ENCODE peak calls at places on chromosomes 3 and 15, in eight cellular contexts. M, W, K, G, U, A, X and O are unnamed samples.

GRCh38 chr15:78301326-78301725 is 1.9 kb upstream of the SKIC8 start:
- DNase-seq in K (peak; percentile 30), A (no peak), U (no peak), W (no peak), M (no peak), X (no peak), G (no peak), O (no peak)

GRCh38 chr3:157416347-157417087 is 20.1 kb upstream of the PTX3 start:
- DNase-seq in U (no peak), X (no peak), G (no peak), W (no peak), K (no peak), M (no peak), A (no peak), O (no peak)

GRCh38 chr3:128996741-128997140 is 2.9 kb upstream of the CFAP92 start:
- DNase-seq in X (no peak), M (no peak), A (no peak), W (no peak), K (no peak), G (peak; percentile 43), U (no peak), O (no peak)

GRCh38 chr15:43006991-43007390 is 86.4 kb upstream of the TTBK2 start:
- DNase-seq in G (no peak), X (no peak), A (no peak), K (no peak), M (no peak), U (no peak), W (no peak), O (no peak)

GRCh38 chr15:53000412-53000811 is 210.3 kb upstream of the ONECUT1 start:
- DNase-seq in A (no peak), K (no peak), M (no peak), U (no peak), W (no peak), X (no peak), G (no peak), O (no peak)

GRCh38 chr3:178629430-178630178 is 93.4 kb downstream of the KCNMB2 start:
- DNase-seq in M (no peak), K (no peak), W (no peak), G (no peak), U (no peak), A (no peak), X (no peak), O (no peak)

GRCh38 chr3:149376728-149377407 is 581 bp downstream of the TM4SF1 start:
- DNase-seq in X (no peak), W (no peak), U (no peak), K (no peak), M (no peak), G (no peak), A (no peak), O (peak; percentile 78)

GRCh38 chr3:123154346-123154985 is 47.3 kb upstream of the SEC22A start:
- DNase-seq in W (no peak), A (peak; percentile 13), U (no peak), G (peak; percentile 42), K (no peak), M (no peak), X (peak; percentile 78), O (no peak)

GRCh38 chr3:184441202-184441900 is 61.5 kb downstream of the CHRD start:
- DNase-seq in U (no peak), K (no peak), X (no peak), A (no peak), M (no peak), W (no peak), G (no peak), O (no peak)

GRCh38 chr3:23113455-23114171 is 89.5 kb upstream of the UBE2E2 start:
- DNase-seq in W (no peak), X (peak; percentile 86), K (no peak), U (no peak), A (no peak), G (peak; percentile 67), M (no peak), O (peak; percentile 82)

GRCh38 chr3:81249540-81250029 is 511.9 kb downstream of the GBE1 start:
- DNase-seq in K (peak; percentile 2), M (no peak), X (no peak), U (peak; percentile 2), G (no peak), W (no peak), A (no peak), O (peak; percentile 20)

GRCh38 chr3:154059798-154060197 is 61.4 kb upstream of the ARHGEF26 start:
- DNase-seq in G (no peak), K (no peak), X (no peak), M (no peak), U (no peak), A (no peak), W (no peak), O (no peak)

GRCh38 chr3:174882789-174883188 is 23.7 kb downstream of the NAALADL2 start:
- DNase-seq in K (no peak), W (no peak), M (no peak), A (no peak), U (no peak), G (no peak), X (no peak), O (no peak)

GRCh38 chr3:193701896-193702644 is 109.1 kb downstream of the OPA1 start:
- DNase-seq in X (no peak), A (no peak), M (no peak), K (peak; percentile 30), U (peak; percentile 16), G (peak; percentile 70), W (no peak), O (peak; percentile 11)

GRCh38 chr15:37111427-37111717 is 11.0 kb upstream of the MEIS2 start:
- DNase-seq in G (no peak), K (no peak), M (no peak), U (no peak), W (no peak), X (no peak), A (no peak), O (no peak)

DNA sequence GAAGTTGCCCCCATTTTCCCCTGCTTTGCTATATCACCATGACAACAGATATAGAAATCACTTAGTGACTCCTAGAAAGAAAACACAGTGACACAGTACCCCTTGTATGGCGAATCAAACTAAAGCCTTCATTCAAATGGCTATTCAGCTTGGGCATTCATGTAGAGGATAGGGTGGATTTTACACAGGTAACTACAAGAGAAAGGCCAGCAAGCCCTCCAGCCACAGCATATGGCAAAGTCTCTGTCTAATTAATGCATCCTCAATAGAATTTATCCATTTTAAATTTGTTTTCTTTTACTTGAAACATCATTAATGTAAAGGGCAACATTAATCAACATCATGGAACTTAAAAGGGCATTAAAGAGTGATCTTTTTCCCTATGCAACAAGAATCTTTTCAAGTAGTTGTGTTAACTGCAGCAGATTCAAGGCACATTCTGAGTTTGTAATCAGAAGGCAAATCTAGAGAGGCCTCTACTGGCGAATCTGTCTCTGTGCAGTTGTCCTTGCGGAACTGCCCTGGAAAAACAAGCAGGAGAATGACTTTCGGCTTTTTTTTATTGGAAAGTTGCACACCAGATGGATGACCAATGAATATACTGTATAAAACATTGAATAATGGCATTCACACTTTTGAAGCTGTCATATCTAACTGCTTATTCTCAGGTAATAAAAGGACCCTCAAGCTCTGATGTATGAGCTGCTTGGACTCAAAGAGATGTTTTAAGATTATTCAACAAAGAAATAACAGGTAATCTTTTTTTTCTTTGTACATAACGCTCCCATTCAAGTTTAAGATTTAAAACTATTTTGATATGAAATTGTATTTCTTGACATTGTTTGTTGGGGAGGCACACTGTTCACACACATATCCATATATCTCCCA is 621.6 kb upstream of the AGTR1 start:
- DNase-seq in U (no peak), A (peak; percentile 16), K (no peak), W (no peak), M (no peak), X (no peak), G (no peak), O (peak; percentile 80)
- TF ChIP-seq CTCF in U (no peak), A (peak; percentile 45), K (peak; percentile 27), W (peak; percentile 50), M (no peak), X (no peak), G (no peak), O (peak; percentile 92)

GRCh38 chr3:183027276-183027675 is 46.9 kb upstream of the DCUN1D1 start:
- DNase-seq in K (no peak), G (no peak), A (no peak), U (no peak), W (no peak), X (no peak), M (no peak), O (peak; percentile 19)
- TF ChIP-seq CTCF in K (no peak), G (no peak), A (no peak), U (no peak), W (no peak), X (no peak), M (no peak), O (no peak)

DNA sequence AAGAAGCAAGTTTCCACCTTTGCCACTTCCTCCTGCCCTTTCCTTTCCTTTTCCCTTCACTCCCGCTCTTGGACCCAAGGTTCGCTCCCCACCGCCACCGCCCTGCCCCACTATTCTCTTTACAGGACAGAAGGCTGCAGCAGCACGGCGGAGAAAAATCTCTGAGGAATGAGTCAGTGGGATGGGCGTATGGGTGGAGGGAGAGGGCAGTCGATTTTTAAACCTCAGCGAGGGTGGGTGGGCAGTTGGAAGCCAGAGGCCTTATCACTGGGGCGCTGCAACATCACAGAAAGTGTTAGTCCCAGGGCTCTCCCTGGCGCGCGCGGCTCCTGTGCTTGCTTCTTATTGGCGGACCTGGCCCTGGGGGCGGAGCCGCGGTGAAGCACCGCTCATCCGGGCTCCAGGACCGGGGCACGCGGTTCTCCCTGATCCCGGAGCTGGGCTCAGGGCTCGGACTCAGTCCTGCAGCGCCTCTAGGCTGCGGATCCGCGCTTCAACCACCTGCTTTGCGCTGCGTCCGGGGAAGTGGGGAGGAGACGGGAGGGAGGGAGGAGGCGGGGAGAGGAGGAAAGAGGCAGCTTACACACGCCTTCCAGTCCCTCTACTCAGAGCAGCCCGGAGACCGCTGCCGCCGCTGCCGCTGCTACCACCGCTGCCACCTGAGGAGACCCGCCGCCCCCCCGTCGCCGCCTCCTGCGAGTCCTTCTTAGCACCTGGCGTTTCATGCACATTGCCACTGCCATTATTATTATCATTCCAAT is at the start of gene ALCAM:
- DNase-seq in X (peak; percentile 98), A (peak; percentile 94), K (peak; percentile 79), U (peak; percentile 82), M (peak; percentile 97), G (peak; percentile 90), W (peak; percentile 97), O (peak; percentile 98)
- TF ChIP-seq CTCF in X (peak; percentile 26), A (peak; percentile 27), K (peak; percentile 47), U (peak; percentile 71), M (peak; percentile 16), G (peak; percentile 48), W (peak; percentile 43), O (peak; percentile 69)

DNA sequence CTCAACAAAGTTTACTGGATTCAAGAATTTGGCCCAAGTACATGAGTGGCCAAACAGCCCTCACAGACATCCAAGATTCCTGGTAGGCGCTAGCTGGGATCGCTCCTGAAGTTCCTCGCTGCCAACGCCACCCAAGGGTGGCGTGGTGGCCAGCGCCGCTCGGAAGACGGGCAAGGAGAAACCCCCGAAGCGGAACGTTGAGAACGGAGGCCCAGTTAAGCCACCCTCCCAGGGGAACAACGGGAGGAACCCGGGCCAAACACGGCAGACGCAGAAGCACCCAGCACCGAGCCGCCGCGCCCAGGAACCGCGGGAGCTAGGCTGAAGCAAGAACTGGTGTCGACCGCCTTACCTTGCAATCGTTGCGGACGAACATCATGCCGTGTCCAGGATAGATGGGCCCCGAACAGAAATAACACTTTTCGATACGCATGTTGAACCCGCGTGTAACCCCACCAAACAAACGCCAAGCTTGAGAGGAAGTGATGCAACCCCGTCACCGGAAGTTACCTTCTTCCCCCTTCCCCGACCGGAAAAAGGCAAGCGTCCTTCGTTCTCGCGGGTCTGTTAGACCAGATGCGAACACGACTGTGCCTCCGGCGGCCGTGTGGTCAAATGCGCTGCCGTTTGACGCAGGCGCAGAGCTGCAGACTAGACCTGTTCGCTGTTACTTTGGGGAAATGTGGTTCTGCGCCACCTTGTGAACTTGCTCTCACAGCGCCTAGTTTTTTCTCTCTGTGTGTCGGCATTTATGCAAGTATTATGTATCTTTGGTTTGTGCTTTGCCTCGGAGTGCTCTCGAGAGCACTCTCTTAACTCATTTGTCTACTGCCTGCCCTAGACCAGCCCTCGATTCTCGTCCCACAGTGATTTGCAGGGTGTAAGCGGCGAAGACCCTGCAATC is at the start of gene RSL24D1:
- DNase-seq in A (peak; percentile 96), G (peak; percentile 99), X (peak; percentile 99), K (peak; percentile 88), U (peak; percentile 94), W (peak; percentile 98), M (peak; percentile 98), O (peak; percentile 99)
- TF ChIP-seq CTCF in A (no peak), G (peak; percentile 35), X (no peak), K (peak; percentile 30), U (peak; percentile 15), W (peak; percentile 38), M (no peak), O (peak; percentile 43)